ENCODE peak calls at places on chromosomes 11 and 22, in eight cellular contexts. One of them, this sample, is unnamed.

GRCh38 chr11:69654001-69654659 is 13.2 kb downstream of the CCND1 start:
- DNase-seq in endothelial cell of umbilical vein: no peak
- DNase-seq in Peyer's patch: no peak
- DNase-seq in upper lobe of right lung: peak; percentile 54
- DNase-seq in cardiac muscle cell: no peak
- DNase-seq in CD4-positive, CD25-positive, alpha-beta regulatory T cell: no peak
- DNase-seq in tibial nerve: no peak
- DNase-seq in PC-9: no peak
- DNase-seq in this sample: no peak

GRCh38 chr11:78645226-78646202 is 70.8 kb upstream of the NARS2 start:
- DNase-seq in endothelial cell of umbilical vein: peak; percentile 60
- DNase-seq in Peyer's patch: peak; percentile 56
- DNase-seq in upper lobe of right lung: peak; percentile 84
- DNase-seq in cardiac muscle cell: peak; percentile 77
- DNase-seq in CD4-positive, CD25-positive, alpha-beta regulatory T cell: peak; percentile 61
- DNase-seq in tibial nerve: peak; percentile 79
- DNase-seq in PC-9: peak; percentile 54
- DNase-seq in this sample: peak; percentile 21

GRCh38 chr11:108679045-108679444 is 14.2 kb downstream of the DDX10 start:
- DNase-seq in endothelial cell of umbilical vein: no peak
- DNase-seq in Peyer's patch: no peak
- DNase-seq in upper lobe of right lung: no peak
- DNase-seq in cardiac muscle cell: no peak
- DNase-seq in CD4-positive, CD25-positive, alpha-beta regulatory T cell: no peak
- DNase-seq in tibial nerve: no peak
- DNase-seq in PC-9: peak; percentile 51
- DNase-seq in this sample: no peak

GRCh38 chr11:134951305-134951700 is 539.3 kb upstream of the B3GAT1 start:
- DNase-seq in endothelial cell of umbilical vein: peak; percentile 16
- DNase-seq in Peyer's patch: no peak
- DNase-seq in upper lobe of right lung: no peak
- DNase-seq in cardiac muscle cell: peak; percentile 69
- DNase-seq in CD4-positive, CD25-positive, alpha-beta regulatory T cell: no peak
- DNase-seq in tibial nerve: peak; percentile 26
- DNase-seq in PC-9: no peak
- DNase-seq in this sample: no peak

GRCh38 chr22:39678862-39679490 is 108.4 kb downstream of the CACNA1I start:
- DNase-seq in endothelial cell of umbilical vein: no peak
- DNase-seq in Peyer's patch: no peak
- DNase-seq in upper lobe of right lung: no peak
- DNase-seq in cardiac muscle cell: no peak
- DNase-seq in CD4-positive, CD25-positive, alpha-beta regulatory T cell: no peak
- DNase-seq in tibial nerve: no peak
- DNase-seq in PC-9: no peak
- DNase-seq in this sample: no peak

GRCh38 chr22:50305658-50306566 is 1.5 kb downstream of the PLXNB2 start:
- DNase-seq in endothelial cell of umbilical vein: peak; percentile 83
- DNase-seq in Peyer's patch: peak; percentile 56
- DNase-seq in upper lobe of right lung: peak; percentile 94
- DNase-seq in cardiac muscle cell: peak; percentile 97
- DNase-seq in CD4-positive, CD25-positive, alpha-beta regulatory T cell: no peak
- DNase-seq in tibial nerve: peak; percentile 59
- DNase-seq in PC-9: peak; percentile 97
- DNase-seq in this sample: no peak

GRCh38 chr22:46439111-46439510 is 98.3 kb downstream of the CELSR1 start:
- DNase-seq in endothelial cell of umbilical vein: no peak
- DNase-seq in Peyer's patch: no peak
- DNase-seq in upper lobe of right lung: no peak
- DNase-seq in cardiac muscle cell: no peak
- DNase-seq in CD4-positive, CD25-positive, alpha-beta regulatory T cell: no peak
- DNase-seq in tibial nerve: no peak
- DNase-seq in PC-9: no peak
- DNase-seq in this sample: no peak

GRCh38 chr11:119147604-119148333 is 1.1 kb upstream of the ABCG4 start:
- DNase-seq in endothelial cell of umbilical vein: no peak
- DNase-seq in Peyer's patch: no peak
- DNase-seq in upper lobe of right lung: no peak
- DNase-seq in cardiac muscle cell: no peak
- DNase-seq in CD4-positive, CD25-positive, alpha-beta regulatory T cell: no peak
- DNase-seq in tibial nerve: no peak
- DNase-seq in PC-9: no peak
- DNase-seq in this sample: no peak

GRCh38 chr11:12813371-12814225 is 139.4 kb downstream of the TEAD1 start:
- DNase-seq in endothelial cell of umbilical vein: peak; percentile 17
- DNase-seq in Peyer's patch: no peak
- DNase-seq in upper lobe of right lung: no peak
- DNase-seq in cardiac muscle cell: peak; percentile 94
- DNase-seq in CD4-positive, CD25-positive, alpha-beta regulatory T cell: no peak
- DNase-seq in tibial nerve: peak; percentile 38
- DNase-seq in PC-9: peak; percentile 64
- DNase-seq in this sample: no peak
- H3K4me1 ChIP-seq in endothelial cell of umbilical vein: peaks cover 15% of the 10 kb centered on the region
- H3K4me1 ChIP-seq in Peyer's patch: peaks cover 38% of the 10 kb centered on the region
- H3K4me1 ChIP-seq in upper lobe of right lung: peaks cover 41% of the 10 kb centered on the region
- H3K4me1 ChIP-seq in cardiac muscle cell: peaks cover 39% of the 10 kb centered on the region
- H3K4me1 ChIP-seq in CD4-positive, CD25-positive, alpha-beta regulatory T cell: no peaks in the 10 kb centered on the region
- H3K4me1 ChIP-seq in tibial nerve: peaks cover 59% of the 10 kb centered on the region
- H3K4me1 ChIP-seq in PC-9: peaks cover 42% of the 10 kb centered on the region
- H3K4me1 ChIP-seq in this sample: no peaks in the 10 kb centered on the region

DNA sequence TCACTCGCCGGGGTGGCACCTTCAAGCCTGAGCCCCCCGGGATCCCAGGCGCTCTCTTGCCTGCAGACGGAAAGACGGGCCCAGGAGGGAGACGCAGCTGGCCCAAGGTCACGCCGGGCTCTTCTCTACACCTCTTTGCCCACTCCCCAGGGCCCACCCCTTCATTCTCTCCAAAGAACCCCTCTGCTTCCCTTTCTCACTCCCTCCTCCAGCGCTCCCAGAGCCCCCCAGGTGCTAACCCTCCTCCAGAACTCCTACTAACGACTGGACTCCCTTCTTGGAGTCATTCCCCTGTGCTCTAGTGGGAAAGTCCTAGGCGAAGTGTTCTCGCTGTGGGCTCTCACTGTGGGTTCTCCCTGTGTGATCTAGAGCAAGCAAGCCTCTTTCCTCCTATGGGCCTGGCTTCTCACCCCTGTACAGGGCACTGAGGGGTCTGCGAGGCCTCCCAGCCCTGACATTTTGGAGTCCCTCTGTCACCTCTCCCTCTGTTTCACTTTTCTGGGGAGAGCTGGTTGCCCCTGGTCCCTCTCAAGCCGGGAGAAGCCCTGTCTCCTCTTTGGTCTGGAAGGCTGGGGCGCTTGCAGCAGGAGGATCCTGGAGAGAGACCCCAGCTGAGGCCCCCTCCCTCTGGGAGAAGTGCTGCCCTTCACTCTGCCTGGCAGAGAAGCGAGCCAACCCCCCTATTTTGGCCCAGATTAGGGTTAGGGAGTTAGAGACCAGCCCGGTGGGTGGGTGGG is 858 bp downstream of the OAF start:
- DNase-seq in endothelial cell of umbilical vein: peak; percentile 34
- DNase-seq in Peyer's patch: no peak
- DNase-seq in upper lobe of right lung: no peak
- DNase-seq in cardiac muscle cell: no peak
- DNase-seq in CD4-positive, CD25-positive, alpha-beta regulatory T cell: no peak
- DNase-seq in tibial nerve: no peak
- DNase-seq in PC-9: no peak
- DNase-seq in this sample: no peak
- H3K27ac ChIP-seq in endothelial cell of umbilical vein: peak overlapping the region; percentile 43
- H3K27ac ChIP-seq in Peyer's patch: peak overlapping the region; percentile 69
- H3K27ac ChIP-seq in upper lobe of right lung: peak overlapping the region; percentile 13
- H3K27ac ChIP-seq in cardiac muscle cell: no peak overlapping the region
- H3K27ac ChIP-seq in CD4-positive, CD25-positive, alpha-beta regulatory T cell: no peak overlapping the region
- H3K27ac ChIP-seq in tibial nerve: peak overlapping the region; percentile 92
- H3K27ac ChIP-seq in PC-9: peak overlapping the region; percentile 80
- H3K27ac ChIP-seq in this sample: no peak overlapping the region

DNA sequence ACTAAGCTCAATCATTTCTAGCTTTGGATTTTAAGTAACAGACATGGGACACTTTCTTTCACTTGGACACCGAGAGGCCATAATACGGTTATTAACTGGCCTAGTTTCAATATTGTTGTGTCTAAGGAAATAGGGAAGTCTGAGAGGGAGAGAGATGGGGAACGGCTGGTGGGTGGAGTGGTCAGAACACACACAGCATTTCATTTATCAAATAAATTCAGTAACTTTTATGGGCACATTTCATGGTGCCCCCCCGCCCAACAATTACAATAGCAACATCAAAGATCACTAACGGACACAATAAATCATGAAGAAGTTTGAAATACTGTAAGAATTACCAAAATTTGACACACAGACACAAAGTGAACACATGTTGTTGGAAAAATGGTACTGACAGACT is 10.7 kb downstream of the PRPF19 start:
- DNase-seq in endothelial cell of umbilical vein: no peak
- DNase-seq in Peyer's patch: no peak
- DNase-seq in upper lobe of right lung: no peak
- DNase-seq in cardiac muscle cell: no peak
- DNase-seq in CD4-positive, CD25-positive, alpha-beta regulatory T cell: no peak
- DNase-seq in tibial nerve: no peak
- DNase-seq in PC-9: no peak
- DNase-seq in this sample: no peak
- H3K36me3 ChIP-seq in endothelial cell of umbilical vein: peaks cover 31% of the 10 kb centered on the region
- H3K36me3 ChIP-seq in Peyer's patch: peaks cover 90% of the 10 kb centered on the region
- H3K36me3 ChIP-seq in upper lobe of right lung: peaks cover 82% of the 10 kb centered on the region
- H3K36me3 ChIP-seq in cardiac muscle cell: peaks cover 64% of the 10 kb centered on the region
- H3K36me3 ChIP-seq in CD4-positive, CD25-positive, alpha-beta regulatory T cell: peaks cover 83% of the 10 kb centered on the region
- H3K36me3 ChIP-seq in tibial nerve: peaks cover 100% of the 10 kb centered on the region
- H3K36me3 ChIP-seq in PC-9: peaks cover 44% of the 10 kb centered on the region
- H3K36me3 ChIP-seq in this sample: peaks cover 89% of the 10 kb centered on the region

GRCh38 chr22:31243339-31244043 is 31.4 kb downstream of the LIMK2 start:
- DNase-seq in endothelial cell of umbilical vein: peak; percentile 40
- DNase-seq in Peyer's patch: no peak
- DNase-seq in upper lobe of right lung: no peak
- DNase-seq in cardiac muscle cell: peak; percentile 12
- DNase-seq in CD4-positive, CD25-positive, alpha-beta regulatory T cell: no peak
- DNase-seq in tibial nerve: no peak
- DNase-seq in PC-9: peak; percentile 93
- DNase-seq in this sample: no peak
- H3K4me1 ChIP-seq in endothelial cell of umbilical vein: peaks cover 70% of the 10 kb centered on the region
- H3K4me1 ChIP-seq in Peyer's patch: peaks cover 31% of the 10 kb centered on the region
- H3K4me1 ChIP-seq in upper lobe of right lung: peaks cover 16% of the 10 kb centered on the region
- H3K4me1 ChIP-seq in cardiac muscle cell: peaks cover 16% of the 10 kb centered on the region
- H3K4me1 ChIP-seq in CD4-positive, CD25-positive, alpha-beta regulatory T cell: peaks cover 73% of the 10 kb centered on the region
- H3K4me1 ChIP-seq in tibial nerve: no peaks in the 10 kb centered on the region
- H3K4me1 ChIP-seq in PC-9: peaks cover 47% of the 10 kb centered on the region
- H3K4me1 ChIP-seq in this sample: peaks cover 16% of the 10 kb centered on the region

DNA sequence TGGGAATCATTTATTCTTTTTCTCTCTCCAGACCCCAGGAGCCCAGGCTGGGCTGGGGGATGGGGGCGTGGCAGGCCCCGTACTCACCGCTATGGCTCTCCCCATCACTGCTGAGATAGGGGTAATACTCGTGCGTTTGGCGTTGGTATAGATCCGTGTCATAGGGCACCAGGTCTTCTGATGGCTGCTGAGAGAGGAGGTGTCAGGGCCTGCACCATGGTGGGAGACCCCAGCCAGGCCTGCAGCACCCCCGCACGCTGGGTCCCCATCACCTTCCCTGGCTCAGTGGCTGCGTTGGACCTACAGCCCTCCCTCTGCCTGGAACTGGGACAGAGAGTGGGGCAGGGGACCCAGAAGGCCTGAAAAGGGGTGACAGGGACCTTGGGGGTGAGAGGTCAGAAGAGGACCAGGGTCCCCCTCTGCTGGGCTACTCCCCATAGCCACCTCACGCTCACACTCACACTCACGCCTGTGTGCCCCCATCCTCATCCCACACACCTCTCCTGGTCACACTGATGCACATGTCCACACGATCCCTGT is 2.7 kb downstream of the SPI1 start:
- DNase-seq in endothelial cell of umbilical vein: no peak
- DNase-seq in Peyer's patch: no peak
- DNase-seq in upper lobe of right lung: no peak
- DNase-seq in cardiac muscle cell: no peak
- DNase-seq in CD4-positive, CD25-positive, alpha-beta regulatory T cell: no peak
- DNase-seq in tibial nerve: no peak
- DNase-seq in PC-9: peak; percentile 9
- DNase-seq in this sample: no peak
- H3K27ac ChIP-seq in endothelial cell of umbilical vein: no peak overlapping the region
- H3K27ac ChIP-seq in Peyer's patch: no peak overlapping the region
- H3K27ac ChIP-seq in upper lobe of right lung: peak overlapping the region; percentile 30
- H3K27ac ChIP-seq in cardiac muscle cell: no peak overlapping the region
- H3K27ac ChIP-seq in CD4-positive, CD25-positive, alpha-beta regulatory T cell: no peak overlapping the region
- H3K27ac ChIP-seq in tibial nerve: no peak overlapping the region
- H3K27ac ChIP-seq in PC-9: no peak overlapping the region
- H3K27ac ChIP-seq in this sample: no peak overlapping the region

DNA sequence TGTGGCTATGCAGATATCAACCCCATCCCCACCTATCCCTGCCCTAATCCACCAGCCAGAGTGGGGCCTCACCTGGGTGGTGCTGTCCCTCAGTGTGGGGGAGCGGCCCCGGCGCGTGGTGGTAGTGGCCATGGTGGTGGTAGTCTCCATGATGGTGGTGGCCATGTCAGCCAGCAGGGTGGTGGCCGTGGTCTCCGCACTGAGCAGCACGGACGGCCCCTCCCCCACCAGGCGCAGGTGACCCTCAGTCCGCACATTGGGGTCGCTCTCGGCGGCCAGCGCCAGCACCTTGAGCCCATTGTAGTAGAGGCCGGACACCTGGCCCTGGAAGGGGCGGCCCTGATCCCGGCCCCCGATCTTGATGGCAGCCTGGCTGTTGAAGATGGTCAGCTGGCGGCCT is 31.7 kb downstream of the SLC22A12 start:
- DNase-seq in endothelial cell of umbilical vein: no peak
- DNase-seq in Peyer's patch: no peak
- DNase-seq in upper lobe of right lung: no peak
- DNase-seq in cardiac muscle cell: no peak
- DNase-seq in CD4-positive, CD25-positive, alpha-beta regulatory T cell: no peak
- DNase-seq in tibial nerve: no peak
- DNase-seq in PC-9: no peak
- DNase-seq in this sample: no peak
- H3K36me3 ChIP-seq in endothelial cell of umbilical vein: no peaks in the 10 kb centered on the region
- H3K36me3 ChIP-seq in Peyer's patch: no peaks in the 10 kb centered on the region
- H3K36me3 ChIP-seq in upper lobe of right lung: no peaks in the 10 kb centered on the region
- H3K36me3 ChIP-seq in cardiac muscle cell: no peaks in the 10 kb centered on the region
- H3K36me3 ChIP-seq in CD4-positive, CD25-positive, alpha-beta regulatory T cell: no peaks in the 10 kb centered on the region
- H3K36me3 ChIP-seq in tibial nerve: no peaks in the 10 kb centered on the region
- H3K36me3 ChIP-seq in PC-9: no peaks in the 10 kb centered on the region
- H3K36me3 ChIP-seq in this sample: no peaks in the 10 kb centered on the region